ENCODE peak calls at places on chromosome 2, in ten cellular contexts. R, C, J, F, Y, W, P, H, B and K are unnamed samples.

GRCh38 chr2:137467246-137467862 is 496.9 kb upstream of the HNMT start:
- DNase-seq in R (no peak), C (peak), J (no peak), F (peak), Y (no peak), W (peak), P (peak), H (peak), B (no peak), K (peak)

GRCh38 chr2:67938053-67938452 is 124.8 kb downstream of the C1D start:
- DNase-seq in R (no peak), C (peak), J (no peak), F (no peak), Y (no peak), W (no peak), P (no peak), H (no peak), B (no peak), K (no peak)

GRCh38 chr2:176297067-176297466 is 27.8 kb downstream of the MTX2 start:
- DNase-seq in R (no peak), C (no peak), J (no peak), F (peak), Y (no peak), W (no peak), P (no peak), H (peak), B (no peak), K (peak)

GRCh38 chr2:236290742-236291425 is 26.7 kb upstream of the ASB18 start:
- DNase-seq in R (no peak), C (no peak), J (no peak), F (no peak), Y (no peak), W (no peak), P (no peak), H (no peak), B (no peak), K (no peak)

GRCh38 chr2:26916128-26916692 is 54.2 kb upstream of the MAPRE3 start:
- DNase-seq in R (no peak), C (no peak), J (no peak), F (no peak), Y (no peak), W (no peak), P (no peak), H (no peak), B (no peak), K (no peak)

GRCh38 chr2:130823886-130824491 is 12.7 kb upstream of the ARHGEF4 start:
- DNase-seq in R (no peak), C (no peak), J (no peak), F (no peak), Y (no peak), W (no peak), P (no peak), H (no peak), B (no peak), K (no peak)

GRCh38 chr2:145931836-145932352 is 1412.0 kb upstream of the ZEB2 start:
- DNase-seq in R (no peak), C (no peak), J (no peak), F (no peak), Y (no peak), W (peak), P (no peak), H (no peak), B (no peak), K (no peak)

GRCh38 chr2:73852020-73852419 is 23.3 kb downstream of the STAMBP start:
- DNase-seq in R (no peak), C (peak), J (peak), F (no peak), Y (no peak), W (no peak), P (no peak), H (no peak), B (peak), K (no peak)

GRCh38 chr2:88624477-88624876 is 2.8 kb downstream of the EIF2AK3 start:
- DNase-seq in R (no peak), C (no peak), J (no peak), F (no peak), Y (no peak), W (no peak), P (no peak), H (no peak), B (no peak), K (no peak)